ENCODE peak calls at places on chromosomes 1 and 21, in six cellular contexts. B is RWPE1; A is stomach; K is breast epithelium; I is CD4-positive, alpha-beta memory T cell; Y is transverse colon. G is an unnamed sample.

GRCh38 chr1:172143384-172144025 is 277.0 kb upstream of the C1orf105 start:
- DNase-seq in I (no peak), Y (no peak), B (no peak), A (no peak), K (no peak), G (no peak)

GRCh38 chr1:23368562-23369334 is 888 bp downstream of the ZNF436 start:
- DNase-seq in A (peak; percentile 92), K (peak; percentile 89), Y (peak; percentile 92), I (peak; percentile 84), B (peak; percentile 80), G (peak; percentile 97)

GRCh38 chr1:8477199-8477982 is 159.5 kb downstream of the SLC45A1 start:
- DNase-seq in B (no peak), Y (no peak), I (no peak), K (no peak), A (no peak), G (no peak)

GRCh38 chr1:110529011-110529410 is 10.0 kb upstream of the KCNA10 start:
- DNase-seq in A (no peak), K (no peak), Y (no peak), I (no peak), B (no peak), G (no peak)

GRCh38 chr1:25590096-25590824 is 26.3 kb upstream of the MAN1C1 start:
- DNase-seq in K (no peak), B (no peak), I (no peak), Y (no peak), A (peak; percentile 61), G (no peak)

GRCh38 chr1:114008352-114009041 is 29.2 kb downstream of the OLFML3 start:
- DNase-seq in B (no peak), K (no peak), I (no peak), A (no peak), Y (no peak), G (no peak)

GRCh38 chr21:29504751-29505321 is 206.1 kb downstream of the BACH1 start:
- DNase-seq in I (no peak), Y (no peak), B (peak; percentile 5), K (no peak), A (no peak), G (no peak)

GRCh38 chr1:151799179-151800022 is 5.8 kb downstream of the LINGO4 start:
- DNase-seq in I (no peak), Y (no peak), K (no peak), B (no peak), A (no peak), G (no peak)

GRCh38 chr1:18319099-18319498 is 161.6 kb upstream of the KLHDC7A start:
- DNase-seq in Y (no peak), I (no peak), B (no peak), K (no peak), A (no peak), G (no peak)

GRCh38 chr1:67708606-67709005 is 23.6 kb downstream of the GADD45A start:
- DNase-seq in I (no peak), A (peak; percentile 50), B (peak; percentile 67), K (no peak), Y (peak; percentile 60), G (no peak)

GRCh38 chr1:246567258-246568235 is 1.3 kb downstream of the CNST start:
- DNase-seq in A (no peak), I (no peak), K (no peak), Y (no peak), B (peak; percentile 25), G (no peak)

GRCh38 chr21:25806053-25806452 is 71.3 kb downstream of the GABPA start:
- DNase-seq in A (no peak), I (no peak), Y (no peak), B (peak; percentile 8), K (no peak), G (no peak)

GRCh38 chr1:170711682-170712081 is 47.8 kb downstream of the PRRX1 start:
- DNase-seq in K (no peak), A (no peak), I (no peak), Y (no peak), B (no peak), G (no peak)

GRCh38 chr1:17653728-17654351 is 101.3 kb upstream of the ACTL8 start:
- DNase-seq in K (no peak), Y (no peak), B (peak; percentile 63), A (no peak), I (no peak), G (no peak)

GRCh38 chr1:89758127-89758526 is 62.7 kb upstream of the LRRC8D start:
- DNase-seq in Y (no peak), K (no peak), B (no peak), A (no peak), I (no peak), G (no peak)

GRCh38 chr1:89757532-89757931 is 63.3 kb upstream of the LRRC8D start:
- DNase-seq in A (no peak), I (peak; percentile 30), Y (no peak), B (no peak), K (no peak), G (peak; percentile 69)

GRCh38 chr1:89759036-89759435 is 61.8 kb upstream of the LRRC8D start:
- DNase-seq in B (no peak), Y (no peak), I (no peak), K (no peak), A (no peak), G (no peak)

GRCh38 chr1:89755593-89755992 is 65.2 kb upstream of the LRRC8D start:
- DNase-seq in A (no peak), I (no peak), K (no peak), Y (no peak), B (no peak), G (no peak)

DNA sequence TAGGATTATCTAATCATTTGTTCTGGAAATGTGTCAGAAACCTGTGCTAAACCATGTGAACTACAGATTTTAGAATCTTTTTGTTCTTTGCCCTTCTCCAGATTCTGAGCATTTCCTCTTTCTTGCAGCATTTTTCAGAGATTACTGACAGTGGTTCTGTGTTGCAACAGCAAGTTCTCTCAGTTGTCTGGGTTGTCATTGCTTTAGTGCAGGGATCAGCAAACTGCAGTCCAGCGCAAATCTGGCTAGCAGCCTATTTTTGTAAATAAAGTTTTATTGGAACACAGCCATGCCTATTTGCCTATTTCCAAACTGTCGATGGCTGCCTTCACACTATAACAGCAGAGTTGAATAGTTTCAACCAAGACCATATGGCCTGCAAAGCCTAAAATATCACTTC is 66.3 kb upstream of the LRRC8D start:
- DNase-seq in I (peak; percentile 6), A (no peak), K (no peak), B (no peak), Y (no peak), G (no peak)
- H3K27ac ChIP-seq in I (no peak overlapping the region), A (no peak overlapping the region), K (no peak overlapping the region), B (no peak overlapping the region), Y (no peak overlapping the region), G (peak overlapping the region; percentile 80)

GRCh38 chr1:22266162-22266561 is 123.3 kb upstream of the WNT4 start:
- DNase-seq in I (no peak), Y (no peak), A (no peak), B (no peak), K (no peak), G (no peak)
- H3K27ac ChIP-seq in I (no peak overlapping the region), Y (no peak overlapping the region), A (no peak overlapping the region), B (no peak overlapping the region), K (no peak overlapping the region), G (no peak overlapping the region)

DNA sequence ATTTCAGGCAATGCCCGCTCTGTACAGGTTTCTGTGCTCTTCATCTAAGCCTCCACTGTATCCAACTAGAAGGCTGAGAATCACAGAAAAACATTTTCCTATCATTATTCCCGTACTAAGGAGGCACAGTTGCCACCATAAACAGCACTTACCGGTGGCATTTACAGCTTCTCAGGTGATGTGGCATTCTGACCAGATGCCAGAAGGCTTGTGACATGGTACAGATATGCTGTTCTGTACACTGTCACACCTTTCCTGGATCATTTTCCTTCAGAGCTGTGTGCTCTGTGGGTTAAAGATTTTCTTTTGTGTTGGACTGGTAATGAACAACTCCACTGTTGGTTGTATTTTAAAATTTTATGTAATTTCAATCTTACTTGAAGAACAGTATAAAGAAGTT is 4.0 kb upstream of the UAP1 start:
- DNase-seq in Y (peak; percentile 78), K (no peak), B (no peak), I (no peak), A (peak; percentile 63), G (no peak)
- H3K27ac ChIP-seq in Y (no peak overlapping the region), K (no peak overlapping the region), B (no peak overlapping the region), I (no peak overlapping the region), A (no peak overlapping the region), G (no peak overlapping the region)

GRCh38 chr1:186308264-186309060 is 66.6 kb downstream of the TPR start:
- DNase-seq in A (no peak), B (no peak), I (no peak), K (no peak), Y (no peak), G (no peak)
- H3K27ac ChIP-seq in A (no peak overlapping the region), B (no peak overlapping the region), I (no peak overlapping the region), K (no peak overlapping the region), Y (no peak overlapping the region), G (no peak overlapping the region)

GRCh38 chr1:156113263-156114004 is 1.1 kb upstream of the LMNA start:
- DNase-seq in K (no peak), A (no peak), I (no peak), B (no peak), Y (no peak), G (no peak)

GRCh38 chr1:156114101-156114918 is at the start of gene LMNA:
- DNase-seq in I (peak; percentile 74), K (peak; percentile 95), B (peak; percentile 98), Y (peak; percentile 94), A (peak; percentile 94), G (peak; percentile 93)

GRCh38 chr1:156115514-156116374 is 1.2 kb downstream of the LMNA start:
- DNase-seq in K (peak; percentile 76), I (no peak), A (peak; percentile 62), B (no peak), Y (peak; percentile 76), G (peak; percentile 82)

GRCh38 chr1:156112276-156113137 is 2.0 kb upstream of the LMNA start:
- DNase-seq in A (no peak), K (no peak), I (no peak), B (no peak), Y (no peak), G (no peak)

DNA sequence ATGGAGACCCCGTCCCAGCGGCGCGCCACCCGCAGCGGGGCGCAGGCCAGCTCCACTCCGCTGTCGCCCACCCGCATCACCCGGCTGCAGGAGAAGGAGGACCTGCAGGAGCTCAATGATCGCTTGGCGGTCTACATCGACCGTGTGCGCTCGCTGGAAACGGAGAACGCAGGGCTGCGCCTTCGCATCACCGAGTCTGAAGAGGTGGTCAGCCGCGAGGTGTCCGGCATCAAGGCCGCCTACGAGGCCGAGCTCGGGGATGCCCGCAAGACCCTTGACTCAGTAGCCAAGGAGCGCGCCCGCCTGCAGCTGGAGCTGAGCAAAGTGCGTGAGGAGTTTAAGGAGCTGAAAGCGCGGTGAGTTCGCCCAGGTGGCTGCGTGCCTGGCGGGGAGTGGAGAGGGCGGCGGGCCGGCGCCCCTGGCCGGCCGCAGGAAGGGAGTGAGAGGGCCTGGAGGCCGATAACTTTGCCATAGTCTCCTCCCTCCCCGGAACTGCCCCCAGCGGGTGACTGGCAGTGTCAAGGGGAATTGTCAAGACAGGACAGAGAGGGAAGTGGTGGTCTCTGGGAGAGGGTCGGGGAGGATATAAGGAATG is 505 bp downstream of the LMNA start:
- DNase-seq in K (no peak), I (peak; percentile 35), Y (no peak), A (peak; percentile 57), B (no peak), G (no peak)
- H3K27ac ChIP-seq in K (peak overlapping the region; percentile 98), I (peak overlapping the region; percentile 91), Y (peak overlapping the region; percentile 100), A (peak overlapping the region; percentile 97), B (peak overlapping the region; percentile 100), G (peak overlapping the region; percentile 95)

GRCh38 chr1:26863677-26864060 is 720 bp downstream of the SFN start:
- DNase-seq in Y (no peak), K (no peak), I (no peak), B (no peak), A (no peak), G (peak; percentile 67)
- H3K27ac ChIP-seq in Y (peak overlapping the region; percentile 98), K (peak overlapping the region; percentile 99), I (peak overlapping the region; percentile 75), B (peak overlapping the region; percentile 100), A (peak overlapping the region; percentile 96), G (peak overlapping the region; percentile 92)

G was measured in left lung.